ENCODE peak calls at places on chromosomes 11 and 22, in nine cellular contexts. L, I, Z, N, R, H, B, Q and K are unnamed samples.

GRCh38 chr11:14029415-14029814 is 66.9 kb downstream of the SPON1 start:
- DNase-seq in L (no peak), I (no peak), Z (peak), N (no peak), R (no peak), H (no peak), B (no peak), Q (no peak), K (no peak)

GRCh38 chr22:37260939-37261338 is 16.9 kb upstream of the RAC2 start:
- DNase-seq in L (no peak), I (peak), Z (peak), N (no peak), R (no peak), H (peak), B (peak), Q (peak), K (no peak)

GRCh38 chr11:19072464-19072863 is 11.9 kb upstream of the MRGPRX2 start:
- DNase-seq in L (no peak), I (no peak), Z (no peak), N (no peak), R (no peak), H (no peak), B (no peak), Q (no peak), K (no peak)

GRCh38 chr11:2778630-2779498 is 79.1 kb upstream of the KCNQ1OT1 start:
- DNase-seq in L (no peak), I (peak), Z (no peak), N (no peak), R (peak), H (peak), B (peak), Q (no peak), K (peak)

GRCh38 chr22:38176170-38176741 is 5.4 kb downstream of the PLA2G6 start:
- DNase-seq in L (peak), I (no peak), Z (no peak), N (no peak), R (peak), H (peak), B (no peak), Q (peak), K (peak)

GRCh38 chr11:78419327-78419726 is 1.7 kb upstream of the GAB2 start:
- DNase-seq in L (no peak), I (no peak), Z (no peak), N (no peak), R (no peak), H (peak), B (peak), Q (peak), K (peak)

GRCh38 chr22:49948958-49949913 is 11.3 kb upstream of the PIM3 start:
- DNase-seq in L (no peak), I (no peak), Z (no peak), N (no peak), R (no peak), H (no peak), B (no peak), Q (no peak), K (no peak)

GRCh38 chr11:75663808-75664207 is 5.0 kb downstream of the MAP6 start:
- DNase-seq in L (no peak), I (no peak), Z (no peak), N (no peak), R (no peak), H (no peak), B (no peak), Q (no peak), K (no peak)

GRCh38 chr11:111417766-111418435 is 38.8 kb upstream of the POU2AF1 start:
- DNase-seq in L (no peak), I (no peak), Z (no peak), N (no peak), R (peak), H (peak), B (peak), Q (peak), K (peak)

GRCh38 chr11:75896843-75897419 is 81.9 kb downstream of the UVRAG start:
- DNase-seq in L (no peak), I (no peak), Z (no peak), N (no peak), R (no peak), H (peak), B (peak), Q (peak), K (peak)

GRCh38 chr11:26914968-26915367 is 78.9 kb upstream of the FIBIN start:
- DNase-seq in L (no peak), I (no peak), Z (no peak), N (no peak), R (no peak), H (no peak), B (no peak), Q (no peak), K (no peak)

GRCh38 chr11:112977620-112978212 is 16.5 kb downstream of the NCAM1 start:
- DNase-seq in L (no peak), I (no peak), Z (no peak), N (no peak), R (no peak), H (peak), B (peak), Q (no peak), K (peak)

GRCh38 chr22:17131686-17132085 is 10.5 kb upstream of the TMEM121B start:
- DNase-seq in L (no peak), I (no peak), Z (no peak), N (no peak), R (no peak), H (no peak), B (no peak), Q (no peak), K (no peak)

GRCh38 chr11:116791002-116791812 is 472 bp downstream of the APOA5 start:
- DNase-seq in L (peak), I (peak), Z (peak), N (peak), R (peak), H (peak), B (no peak), Q (peak), K (peak)

GRCh38 chr11:92810423-92810822 is 159.0 kb upstream of the MTNR1B start:
- DNase-seq in L (no peak), I (no peak), Z (no peak), N (no peak), R (no peak), H (no peak), B (no peak), Q (no peak), K (no peak)

GRCh38 chr11:69230856-69231425 is 63.0 kb upstream of the MYEOV start:
- DNase-seq in L (no peak), I (no peak), Z (no peak), N (no peak), R (no peak), H (no peak), B (no peak), Q (no peak), K (no peak)

GRCh38 chr11:75285776-75286360 is 45.3 kb downstream of the TPBGL start:
- DNase-seq in L (no peak), I (no peak), Z (no peak), N (no peak), R (no peak), H (no peak), B (no peak), Q (no peak), K (no peak)

GRCh38 chr11:86035164-86035563 is 33.7 kb downstream of the PICALM start:
- DNase-seq in L (no peak), I (no peak), Z (peak), N (no peak), R (no peak), H (no peak), B (no peak), Q (no peak), K (no peak)

GRCh38 chr11:62269654-62270278 is at the start of gene SCGB2A2:
- DNase-seq in L (no peak), I (no peak), Z (no peak), N (no peak), R (no peak), H (no peak), B (no peak), Q (no peak), K (no peak)

GRCh38 chr22:40190501-40190900 is 12.8 kb downstream of the TNRC6B start:
- DNase-seq in L (no peak), I (no peak), Z (no peak), N (no peak), R (no peak), H (no peak), B (no peak), Q (no peak), K (no peak)

GRCh38 chr22:23889620-23890019 is 4.6 kb upstream of the MIF start:
- DNase-seq in L (no peak), I (no peak), Z (no peak), N (no peak), R (no peak), H (no peak), B (no peak), Q (no peak), K (no peak)

GRCh38 chr11:108890482-108891092 is 225.7 kb downstream of the DDX10 start:
- DNase-seq in L (no peak), I (no peak), Z (no peak), N (no peak), R (no peak), H (no peak), B (no peak), Q (no peak), K (no peak)